ENCODE peak calls at places on chromosomes 11 and 22, in eight cellular contexts. One of them, this sample, is unnamed.
A peak's percentile ranks its signal among the peaks of the same experiment; 100 is the strongest.

GRCh38 chr11:132114185-132114584 is 743.8 kb downstream of the NTM start:
- DNase-seq in amniotic stem cell: no peak
- DNase-seq in activated T-helper 1 cell treated with anti-CD3 and anti-CD28 coated beads, Interleukin-12 subunit alpha, Interleukin-12 subunit beta, Interleukin-2, Interleukin-4 antibody, amounts not matched to agents 30 ng/mL and 10 ng/mL and 1 ng/mL, durations not matched to agents 14 hours and 24 hours and 36 hours: no peak
- DNase-seq in kidney tubule cell: peak; percentile 50
- DNase-seq in effector CD4-positive, alpha-beta T cell: no peak
- DNase-seq in nucleus accumbens: no peak
- DNase-seq in lung: no peak
- DNase-seq in ELR: peak; percentile 28
- DNase-seq in this sample: peak; percentile 33

GRCh38 chr11:125114518-125114917 is 3.1 kb upstream of the TMEM218 start:
- DNase-seq in activated T-helper 1 cell treated with anti-CD3 and anti-CD28 coated beads, Interleukin-12 subunit alpha, Interleukin-12 subunit beta, Interleukin-2, Interleukin-4 antibody, amounts not matched to agents 30 ng/mL and 10 ng/mL and 1 ng/mL, durations not matched to agents 14 hours and 24 hours and 36 hours: no peak
- DNase-seq in amniotic stem cell: no peak
- DNase-seq in kidney tubule cell: no peak
- DNase-seq in ELR: peak; percentile 14
- DNase-seq in lung: no peak
- DNase-seq in effector CD4-positive, alpha-beta T cell: no peak
- DNase-seq in nucleus accumbens: no peak
- DNase-seq in this sample: no peak

GRCh38 chr11:122267602-122268001 is 151.6 kb upstream of the BLID start:
- DNase-seq in lung: no peak
- DNase-seq in ELR: peak; percentile 17
- DNase-seq in amniotic stem cell: peak; percentile 19
- DNase-seq in effector CD4-positive, alpha-beta T cell: no peak
- DNase-seq in kidney tubule cell: peak; percentile 9
- DNase-seq in activated T-helper 1 cell treated with anti-CD3 and anti-CD28 coated beads, Interleukin-12 subunit alpha, Interleukin-12 subunit beta, Interleukin-2, Interleukin-4 antibody, amounts not matched to agents 30 ng/mL and 10 ng/mL and 1 ng/mL, durations not matched to agents 14 hours and 24 hours and 36 hours: no peak
- DNase-seq in nucleus accumbens: no peak
- DNase-seq in this sample: no peak

GRCh38 chr22:26615830-26616435 is 1.9 kb downstream of the CRYBB1 start:
- DNase-seq in lung: no peak
- DNase-seq in amniotic stem cell: no peak
- DNase-seq in effector CD4-positive, alpha-beta T cell: no peak
- DNase-seq in kidney tubule cell: no peak
- DNase-seq in nucleus accumbens: no peak
- DNase-seq in ELR: no peak
- DNase-seq in activated T-helper 1 cell treated with anti-CD3 and anti-CD28 coated beads, Interleukin-12 subunit alpha, Interleukin-12 subunit beta, Interleukin-2, Interleukin-4 antibody, amounts not matched to agents 30 ng/mL and 10 ng/mL and 1 ng/mL, durations not matched to agents 14 hours and 24 hours and 36 hours: no peak
- DNase-seq in this sample: no peak

GRCh38 chr11:8709002-8709672 is 26.5 kb downstream of the RPL27A start:
- DNase-seq in nucleus accumbens: no peak
- DNase-seq in activated T-helper 1 cell treated with anti-CD3 and anti-CD28 coated beads, Interleukin-12 subunit alpha, Interleukin-12 subunit beta, Interleukin-2, Interleukin-4 antibody, amounts not matched to agents 30 ng/mL and 10 ng/mL and 1 ng/mL, durations not matched to agents 14 hours and 24 hours and 36 hours: no peak
- DNase-seq in kidney tubule cell: no peak
- DNase-seq in amniotic stem cell: peak; percentile 92
- DNase-seq in lung: no peak
- DNase-seq in effector CD4-positive, alpha-beta T cell: no peak
- DNase-seq in ELR: no peak
- DNase-seq in this sample: peak; percentile 72

GRCh38 chr22:46907578-46908215 is 145.2 kb downstream of the TBC1D22A start:
- DNase-seq in nucleus accumbens: no peak
- DNase-seq in effector CD4-positive, alpha-beta T cell: no peak
- DNase-seq in activated T-helper 1 cell treated with anti-CD3 and anti-CD28 coated beads, Interleukin-12 subunit alpha, Interleukin-12 subunit beta, Interleukin-2, Interleukin-4 antibody, amounts not matched to agents 30 ng/mL and 10 ng/mL and 1 ng/mL, durations not matched to agents 14 hours and 24 hours and 36 hours: no peak
- DNase-seq in kidney tubule cell: no peak
- DNase-seq in ELR: no peak
- DNase-seq in amniotic stem cell: no peak
- DNase-seq in lung: no peak
- DNase-seq in this sample: no peak

GRCh38 chr22:29259253-29259899 is 8.4 kb downstream of the RHBDD3 start:
- DNase-seq in ELR: peak; percentile 39
- DNase-seq in kidney tubule cell: no peak
- DNase-seq in nucleus accumbens: no peak
- DNase-seq in lung: no peak
- DNase-seq in amniotic stem cell: no peak
- DNase-seq in effector CD4-positive, alpha-beta T cell: no peak
- DNase-seq in activated T-helper 1 cell treated with anti-CD3 and anti-CD28 coated beads, Interleukin-12 subunit alpha, Interleukin-12 subunit beta, Interleukin-2, Interleukin-4 antibody, amounts not matched to agents 30 ng/mL and 10 ng/mL and 1 ng/mL, durations not matched to agents 14 hours and 24 hours and 36 hours: no peak
- DNase-seq in this sample: no peak

GRCh38 chr11:1392561-1392960 is 2.8 kb downstream of the BRSK2 start:
- DNase-seq in amniotic stem cell: no peak
- DNase-seq in lung: no peak
- DNase-seq in effector CD4-positive, alpha-beta T cell: no peak
- DNase-seq in nucleus accumbens: no peak
- DNase-seq in ELR: no peak
- DNase-seq in kidney tubule cell: no peak
- DNase-seq in activated T-helper 1 cell treated with anti-CD3 and anti-CD28 coated beads, Interleukin-12 subunit alpha, Interleukin-12 subunit beta, Interleukin-2, Interleukin-4 antibody, amounts not matched to agents 30 ng/mL and 10 ng/mL and 1 ng/mL, durations not matched to agents 14 hours and 24 hours and 36 hours: no peak
- DNase-seq in this sample: no peak

GRCh38 chr11:107770546-107770945 is 58.7 kb upstream of the SLN start:
- DNase-seq in kidney tubule cell: peak; percentile 71
- DNase-seq in amniotic stem cell: no peak
- DNase-seq in activated T-helper 1 cell treated with anti-CD3 and anti-CD28 coated beads, Interleukin-12 subunit alpha, Interleukin-12 subunit beta, Interleukin-2, Interleukin-4 antibody, amounts not matched to agents 30 ng/mL and 10 ng/mL and 1 ng/mL, durations not matched to agents 14 hours and 24 hours and 36 hours: no peak
- DNase-seq in lung: no peak
- DNase-seq in effector CD4-positive, alpha-beta T cell: no peak
- DNase-seq in ELR: peak; percentile 78
- DNase-seq in nucleus accumbens: no peak
- DNase-seq in this sample: no peak

GRCh38 chr22:17890245-17890671 is 116.0 kb upstream of the BID start:
- DNase-seq in ELR: peak; percentile 24
- DNase-seq in lung: no peak
- DNase-seq in amniotic stem cell: no peak
- DNase-seq in effector CD4-positive, alpha-beta T cell: no peak
- DNase-seq in nucleus accumbens: peak; percentile 16
- DNase-seq in activated T-helper 1 cell treated with anti-CD3 and anti-CD28 coated beads, Interleukin-12 subunit alpha, Interleukin-12 subunit beta, Interleukin-2, Interleukin-4 antibody, amounts not matched to agents 30 ng/mL and 10 ng/mL and 1 ng/mL, durations not matched to agents 14 hours and 24 hours and 36 hours: no peak
- DNase-seq in kidney tubule cell: peak; percentile 76
- DNase-seq in this sample: no peak

GRCh38 chr22:37733625-37734401 is 37.0 kb downstream of the TRIOBP start:
- DNase-seq in effector CD4-positive, alpha-beta T cell: no peak
- DNase-seq in amniotic stem cell: no peak
- DNase-seq in activated T-helper 1 cell treated with anti-CD3 and anti-CD28 coated beads, Interleukin-12 subunit alpha, Interleukin-12 subunit beta, Interleukin-2, Interleukin-4 antibody, amounts not matched to agents 30 ng/mL and 10 ng/mL and 1 ng/mL, durations not matched to agents 14 hours and 24 hours and 36 hours: no peak
- DNase-seq in kidney tubule cell: no peak
- DNase-seq in lung: no peak
- DNase-seq in nucleus accumbens: no peak
- DNase-seq in ELR: no peak
- DNase-seq in this sample: no peak

GRCh38 chr22:38238519-38239051 is 34.2 kb downstream of the TMEM184B start:
- DNase-seq in activated T-helper 1 cell treated with anti-CD3 and anti-CD28 coated beads, Interleukin-12 subunit alpha, Interleukin-12 subunit beta, Interleukin-2, Interleukin-4 antibody, amounts not matched to agents 30 ng/mL and 10 ng/mL and 1 ng/mL, durations not matched to agents 14 hours and 24 hours and 36 hours: no peak
- DNase-seq in kidney tubule cell: peak; percentile 28
- DNase-seq in lung: peak; percentile 56
- DNase-seq in amniotic stem cell: no peak
- DNase-seq in ELR: no peak
- DNase-seq in nucleus accumbens: peak; percentile 35
- DNase-seq in effector CD4-positive, alpha-beta T cell: no peak
- DNase-seq in this sample: peak; percentile 79

GRCh38 chr11:36372101-36372767 is 76.1 kb downstream of the PRR5L start:
- DNase-seq in kidney tubule cell: no peak
- DNase-seq in effector CD4-positive, alpha-beta T cell: no peak
- DNase-seq in ELR: peak; percentile 61
- DNase-seq in lung: no peak
- DNase-seq in activated T-helper 1 cell treated with anti-CD3 and anti-CD28 coated beads, Interleukin-12 subunit alpha, Interleukin-12 subunit beta, Interleukin-2, Interleukin-4 antibody, amounts not matched to agents 30 ng/mL and 10 ng/mL and 1 ng/mL, durations not matched to agents 14 hours and 24 hours and 36 hours: no peak
- DNase-seq in amniotic stem cell: no peak
- DNase-seq in nucleus accumbens: no peak
- DNase-seq in this sample: no peak

GRCh38 chr11:126152152-126152551 is 59.3 kb downstream of the RPUSD4 start:
- DNase-seq in ELR: no peak
- DNase-seq in nucleus accumbens: no peak
- DNase-seq in activated T-helper 1 cell treated with anti-CD3 and anti-CD28 coated beads, Interleukin-12 subunit alpha, Interleukin-12 subunit beta, Interleukin-2, Interleukin-4 antibody, amounts not matched to agents 30 ng/mL and 10 ng/mL and 1 ng/mL, durations not matched to agents 14 hours and 24 hours and 36 hours: no peak
- DNase-seq in amniotic stem cell: no peak
- DNase-seq in kidney tubule cell: no peak
- DNase-seq in lung: no peak
- DNase-seq in effector CD4-positive, alpha-beta T cell: no peak
- DNase-seq in this sample: no peak

GRCh38 chr11:119056397-119056999 is 507 bp downstream of the HYOU1 start:
- DNase-seq in amniotic stem cell: no peak
- DNase-seq in nucleus accumbens: peak; percentile 28
- DNase-seq in effector CD4-positive, alpha-beta T cell: peak; percentile 36
- DNase-seq in activated T-helper 1 cell treated with anti-CD3 and anti-CD28 coated beads, Interleukin-12 subunit alpha, Interleukin-12 subunit beta, Interleukin-2, Interleukin-4 antibody, amounts not matched to agents 30 ng/mL and 10 ng/mL and 1 ng/mL, durations not matched to agents 14 hours and 24 hours and 36 hours: peak; percentile 33
- DNase-seq in lung: peak; percentile 38
- DNase-seq in ELR: peak; percentile 27
- DNase-seq in kidney tubule cell: peak; percentile 34
- DNase-seq in this sample: peak; percentile 55

GRCh38 chr11:4607111-4607510 is 920 bp downstream of the TRIM68 start:
- DNase-seq in kidney tubule cell: peak; percentile 33
- DNase-seq in ELR: no peak
- DNase-seq in effector CD4-positive, alpha-beta T cell: no peak
- DNase-seq in amniotic stem cell: no peak
- DNase-seq in lung: no peak
- DNase-seq in nucleus accumbens: no peak
- DNase-seq in activated T-helper 1 cell treated with anti-CD3 and anti-CD28 coated beads, Interleukin-12 subunit alpha, Interleukin-12 subunit beta, Interleukin-2, Interleukin-4 antibody, amounts not matched to agents 30 ng/mL and 10 ng/mL and 1 ng/mL, durations not matched to agents 14 hours and 24 hours and 36 hours: no peak
- DNase-seq in this sample: no peak

GRCh38 chr11:127056338-127056971 is 55.9 kb upstream of the KIRREL3 start:
- DNase-seq in lung: no peak
- DNase-seq in nucleus accumbens: no peak
- DNase-seq in ELR: peak; percentile 41
- DNase-seq in kidney tubule cell: no peak
- DNase-seq in activated T-helper 1 cell treated with anti-CD3 and anti-CD28 coated beads, Interleukin-12 subunit alpha, Interleukin-12 subunit beta, Interleukin-2, Interleukin-4 antibody, amounts not matched to agents 30 ng/mL and 10 ng/mL and 1 ng/mL, durations not matched to agents 14 hours and 24 hours and 36 hours: no peak
- DNase-seq in amniotic stem cell: no peak
- DNase-seq in effector CD4-positive, alpha-beta T cell: no peak
- DNase-seq in this sample: no peak

GRCh38 chr11:123409886-123410549 is 20.1 kb upstream of the GRAMD1B start:
- DNase-seq in kidney tubule cell: no peak
- DNase-seq in lung: no peak
- DNase-seq in amniotic stem cell: no peak
- DNase-seq in effector CD4-positive, alpha-beta T cell: no peak
- DNase-seq in nucleus accumbens: no peak
- DNase-seq in ELR: no peak
- DNase-seq in activated T-helper 1 cell treated with anti-CD3 and anti-CD28 coated beads, Interleukin-12 subunit alpha, Interleukin-12 subunit beta, Interleukin-2, Interleukin-4 antibody, amounts not matched to agents 30 ng/mL and 10 ng/mL and 1 ng/mL, durations not matched to agents 14 hours and 24 hours and 36 hours: no peak
- DNase-seq in this sample: no peak

GRCh38 chr11:68962527-68963250 is 18.1 kb downstream of the MRGPRD start:
- DNase-seq in nucleus accumbens: no peak
- DNase-seq in activated T-helper 1 cell treated with anti-CD3 and anti-CD28 coated beads, Interleukin-12 subunit alpha, Interleukin-12 subunit beta, Interleukin-2, Interleukin-4 antibody, amounts not matched to agents 30 ng/mL and 10 ng/mL and 1 ng/mL, durations not matched to agents 14 hours and 24 hours and 36 hours: no peak
- DNase-seq in kidney tubule cell: no peak
- DNase-seq in effector CD4-positive, alpha-beta T cell: peak; percentile 39
- DNase-seq in lung: no peak
- DNase-seq in amniotic stem cell: no peak
- DNase-seq in ELR: no peak
- DNase-seq in this sample: no peak

GRCh38 chr11:129144256-129144655 is 47.9 kb downstream of the ARHGAP32 start:
- DNase-seq in nucleus accumbens: no peak
- DNase-seq in kidney tubule cell: no peak
- DNase-seq in amniotic stem cell: no peak
- DNase-seq in effector CD4-positive, alpha-beta T cell: no peak
- DNase-seq in activated T-helper 1 cell treated with anti-CD3 and anti-CD28 coated beads, Interleukin-12 subunit alpha, Interleukin-12 subunit beta, Interleukin-2, Interleukin-4 antibody, amounts not matched to agents 30 ng/mL and 10 ng/mL and 1 ng/mL, durations not matched to agents 14 hours and 24 hours and 36 hours: no peak
- DNase-seq in ELR: peak; percentile 6
- DNase-seq in lung: no peak
- DNase-seq in this sample: no peak

GRCh38 chr11:7467652-7468051 is 17.7 kb upstream of the OLFML1 start:
- DNase-seq in nucleus accumbens: no peak
- DNase-seq in lung: no peak
- DNase-seq in amniotic stem cell: no peak
- DNase-seq in ELR: peak; percentile 38
- DNase-seq in kidney tubule cell: no peak
- DNase-seq in activated T-helper 1 cell treated with anti-CD3 and anti-CD28 coated beads, Interleukin-12 subunit alpha, Interleukin-12 subunit beta, Interleukin-2, Interleukin-4 antibody, amounts not matched to agents 30 ng/mL and 10 ng/mL and 1 ng/mL, durations not matched to agents 14 hours and 24 hours and 36 hours: no peak
- DNase-seq in effector CD4-positive, alpha-beta T cell: no peak
- DNase-seq in this sample: no peak

GRCh38 chr11:69385466-69385820 is 91.5 kb downstream of the MYEOV start:
- DNase-seq in ELR: no peak
- DNase-seq in effector CD4-positive, alpha-beta T cell: no peak
- DNase-seq in lung: no peak
- DNase-seq in kidney tubule cell: no peak
- DNase-seq in amniotic stem cell: no peak
- DNase-seq in activated T-helper 1 cell treated with anti-CD3 and anti-CD28 coated beads, Interleukin-12 subunit alpha, Interleukin-12 subunit beta, Interleukin-2, Interleukin-4 antibody, amounts not matched to agents 30 ng/mL and 10 ng/mL and 1 ng/mL, durations not matched to agents 14 hours and 24 hours and 36 hours: no peak
- DNase-seq in nucleus accumbens: no peak
- DNase-seq in this sample: no peak

This sample was measured in body of pancreas.